ENCODE peak calls at places on chromosome 16, in four cellular contexts. H is K562, Z is HCT116, E is gastrocnemius medialis. K is an unnamed sample. For H3K9me3, the result is how much of the 10 kb centered on the place peaks cover.

GRCh38 chr16:11554054-11554453 is 32.7 kb downstream of the LITAF start:
- ATAC-seq in H (no peak), Z (no peak), E (no peak), K (no peak)

GRCh38 chr16:63890072-63890471 is 1231.8 kb downstream of the CDH11 start:
- ATAC-seq in H (no peak), Z (no peak), E (no peak), K (peak)

GRCh38 chr16:85757341-85757822 is 6.5 kb upstream of the C16orf74 start:
- ATAC-seq in H (no peak), Z (no peak), E (no peak), K (no peak)

GRCh38 chr16:75483222-75483621 is 12.0 kb downstream of the CHST6 start:
- ATAC-seq in H (peak), Z (peak), E (peak), K (no peak)

GRCh38 chr16:12613131-12613991 is 190.3 kb downstream of the CPPED1 start:
- ATAC-seq in H (peak), Z (peak), E (no peak), K (no peak)

GRCh38 chr16:27353853-27354252 is 40.1 kb downstream of the IL4R start:
- ATAC-seq in H (peak), Z (no peak), E (no peak), K (no peak)

GRCh38 chr16:80852261-80852872 is 48.0 kb upstream of the CDYL2 start:
- ATAC-seq in H (peak), Z (peak), E (no peak), K (no peak)

GRCh38 chr16:85998868-85999729 is 100.1 kb downstream of the IRF8 start:
- ATAC-seq in H (no peak), Z (no peak), E (no peak), K (no peak)

GRCh38 chr16:66959645-66960177 is 1.4 kb upstream of the CES3 start:
- ATAC-seq in H (no peak), Z (no peak), E (peak), K (peak)

GRCh38 chr16:81207076-81207475 is 31.4 kb upstream of the BCO1 start:
- ATAC-seq in H (no peak), Z (no peak), E (no peak), K (peak)

GRCh38 chr16:58026139-58026704 is 668 bp downstream of the MMP15 start:
- ATAC-seq in H (peak), Z (peak), E (peak), K (peak)

GRCh38 chr16:10923146-10923649 is 19.1 kb downstream of the DEXI start:
- ATAC-seq in H (no peak), Z (no peak), E (peak), K (no peak)

GRCh38 chr16:66512589-66513404 is 37.1 kb downstream of the TK2 start:
- ATAC-seq in H (no peak), Z (no peak), E (no peak), K (no peak)

GRCh38 chr16:47424846-47425245 is 36.0 kb downstream of the ITFG1 start:
- ATAC-seq in H (no peak), Z (no peak), E (no peak), K (no peak)

GRCh38 chr16:75109732-75110243 is 6.8 kb downstream of the LDHD start:
- ATAC-seq in H (no peak), Z (no peak), E (peak), K (no peak)

GRCh38 chr16:57755061-57755684 is 19.6 kb downstream of the KATNB1 start:
- ATAC-seq in H (no peak), Z (no peak), E (no peak), K (no peak)

GRCh38 chr16:11093578-11094074 is 149.3 kb downstream of the CLEC16A start:
- ATAC-seq in H (no peak), Z (peak), E (no peak), K (no peak)

GRCh38 chr16:64864232-64864803 is 257.5 kb downstream of the CDH11 start:
- ATAC-seq in H (no peak), Z (no peak), E (no peak), K (no peak)

GRCh38 chr16:74872302-74872701 is 97.7 kb upstream of the FA2H start:
- ATAC-seq in H (no peak), Z (no peak), E (no peak), K (no peak)

GRCh38 chr16:82192665-82193064 is 22.6 kb upstream of the MPHOSPH6 start:
- ATAC-seq in H (no peak), Z (no peak), E (no peak), K (no peak)

GRCh38 chr16:17160285-17160854 is 310.4 kb downstream of the XYLT1 start:
- ATAC-seq in H (no peak), Z (no peak), E (no peak), K (no peak)

GRCh38 chr16:90020838-90021382 is 1.7 kb upstream of the DBNDD1 start:
- ATAC-seq in H (no peak), Z (no peak), E (peak), K (no peak)

GRCh38 chr16:30068750-30069574 is 3.4 kb downstream of the ALDOA start:
- ATAC-seq in H (no peak), Z (no peak), E (no peak), K (no peak)

GRCh38 chr16:84699147-84699711 is 571 bp upstream of the USP10 start:
- ATAC-seq in H (peak), Z (peak), E (no peak), K (no peak)

GRCh38 chr16:65388592-65388991 is 266.7 kb upstream of the CDH11 start:
- ATAC-seq in H (no peak), Z (no peak), E (no peak), K (no peak)

GRCh38 chr16:11342021-11342855 is 3.0 kb upstream of the RMI2 start:
- ATAC-seq in H (no peak), Z (no peak), E (no peak), K (no peak)

GRCh38 chr16:82796047-82796446 is 169.3 kb downstream of the CDH13 start:
- ATAC-seq in H (no peak), Z (no peak), E (no peak), K (no peak)

GRCh38 chr16:8505327-8505991 is 84.9 kb downstream of the TMEM114 start:
- ATAC-seq in H (no peak), Z (no peak), E (no peak), K (no peak)

GRCh38 chr16:58678716-58679115 is 5.9 kb downstream of the SLC38A7 start:
- ATAC-seq in H (no peak), Z (peak), E (peak), K (no peak)

GRCh38 chr16:75130150-75130771 is 13.7 kb upstream of the LDHD start:
- ATAC-seq in H (peak), Z (peak), E (no peak), K (no peak)

GRCh38 chr16:48565752-48566151 is 44.2 kb downstream of the N4BP1 start:
- ATAC-seq in H (no peak), Z (no peak), E (no peak), K (no peak)

GRCh38 chr16:68754117-68754792 is 17.2 kb downstream of the CDH1 start:
- ATAC-seq in H (no peak), Z (no peak), E (no peak), K (no peak)

GRCh38 chr16:28531777-28532744 is 6.7 kb downstream of the NUPR1 start:
- ATAC-seq in H (peak), Z (peak), E (peak), K (peak)

GRCh38 chr16:82915139-82915824 is 288.5 kb downstream of the CDH13 start:
- ATAC-seq in H (no peak), Z (no peak), E (no peak), K (no peak)

GRCh38 chr16:76670125-76670857 is 393.1 kb downstream of the CNTNAP4 start:
- ATAC-seq in H (no peak), Z (no peak), E (no peak), K (no peak)

GRCh38 chr16:8675183-8676159 is 1.1 kb downstream of the ABAT start:
- ATAC-seq in H (no peak), Z (no peak), E (no peak), K (no peak)

GRCh38 chr16:22763655-22764054 is 50.3 kb upstream of the HS3ST2 start:
- ATAC-seq in H (no peak), Z (no peak), E (no peak), K (no peak)

GRCh38 chr16:80440691-80441090 is 100.1 kb upstream of the DYNLRB2 start:
- ATAC-seq in H (no peak), Z (no peak), E (no peak), K (no peak)

GRCh38 chr16:23194497-23195221 is 12.1 kb downstream of the SCNN1G start:
- ATAC-seq in H (no peak), Z (no peak), E (peak), K (no peak)

DNA sequence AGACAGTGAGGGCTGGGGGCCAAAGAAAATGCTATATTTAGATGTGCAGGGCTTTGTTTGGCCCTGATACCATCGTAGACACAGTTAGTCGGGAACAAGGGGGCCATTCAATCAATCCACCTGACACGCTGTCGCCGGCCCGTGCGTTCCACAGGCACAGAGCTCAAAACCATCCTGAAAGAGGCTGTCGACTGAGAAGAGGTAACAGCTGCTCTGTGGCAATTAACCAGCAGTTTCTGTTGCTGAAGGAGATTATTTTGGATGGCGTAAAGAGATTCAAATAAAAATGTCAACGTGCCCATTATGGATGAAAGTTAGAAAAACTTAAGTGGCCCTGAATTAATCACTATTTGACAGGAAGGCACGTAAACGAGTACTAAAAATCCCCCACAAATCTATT is 276.2 kb upstream of the IRX5 start:
- ATAC-seq in H (no peak), Z (no peak), E (no peak), K (no peak)
- H3K27ac ChIP-seq in H (no peak), Z (no peak), E (no peak), K (no peak)

GRCh38 chr16:4945560-4946502 is 8.9 kb upstream of the PPL start:
- ATAC-seq in H (no peak), Z (peak), E (peak), K (peak)
- H3K9me3 ChIP-seq in H (under half), Z (under half), E (under half), K (under half)

GRCh38 chr16:87829988-87830672 is 39.2 kb downstream of the SLC7A5 start:
- ATAC-seq in H (peak), Z (no peak), E (no peak), K (no peak)
- TF ChIP-seq POLR2A in H (no peak), Z (no peak), E (no peak), K (no peak)

GRCh38 chr16:102060-102855 is 24.2 kb downstream of the MPG start:
- ATAC-seq in H (no peak), Z (no peak), E (peak), K (peak)
- H3K27ac ChIP-seq in H (no peak), Z (no peak), E (peak), K (no peak)

GRCh38 chr16:50303041-50303604 is 36.8 kb downstream of the ADCY7 start:
- ATAC-seq in H (no peak), Z (no peak), E (no peak), K (no peak)

GRCh38 chr16:50306287-50306686 is 39.9 kb downstream of the ADCY7 start:
- ATAC-seq in H (no peak), Z (no peak), E (no peak), K (no peak)

GRCh38 chr16:50304467-50305440 is 38.4 kb downstream of the ADCY7 start:
- ATAC-seq in H (no peak), Z (no peak), E (no peak), K (no peak)

GRCh38 chr16:50303605-50304466 is 37.5 kb downstream of the ADCY7 start:
- ATAC-seq in H (no peak), Z (no peak), E (no peak), K (no peak)

DNA sequence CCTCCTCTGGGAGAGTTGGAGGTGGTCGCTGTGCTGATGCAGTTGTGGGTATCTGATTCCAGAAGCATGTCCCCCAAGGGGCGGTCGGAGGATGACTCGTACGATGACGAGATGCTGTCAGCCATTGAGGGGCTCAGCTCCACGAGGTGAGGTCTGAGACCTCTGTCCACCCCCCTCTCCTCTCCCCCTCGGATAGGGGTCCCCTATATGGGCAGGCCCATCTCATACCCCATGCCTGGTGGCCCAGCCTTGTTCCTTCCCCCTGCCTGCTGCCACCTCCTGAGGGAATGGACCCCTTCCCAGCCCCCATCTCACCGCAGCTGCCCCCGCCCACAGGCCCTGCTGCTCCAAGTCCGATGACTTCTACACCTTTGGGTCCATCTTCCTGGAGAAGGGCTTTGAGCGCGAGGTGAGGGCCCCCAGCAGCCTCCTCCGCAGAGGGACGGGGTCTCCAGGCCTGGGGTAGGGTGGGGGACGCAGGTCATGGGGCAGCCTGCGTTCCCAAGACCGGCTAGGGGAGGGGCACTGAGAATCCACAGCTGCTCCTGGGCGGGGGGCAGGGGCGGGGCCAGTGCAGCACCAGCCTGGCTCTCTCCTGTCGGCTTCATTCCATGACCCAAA is 39.2 kb downstream of the ADCY7 start:
- ATAC-seq in H (no peak), Z (no peak), E (no peak), K (no peak)
- H3K9me3 ChIP-seq in H (under half), Z (under half), E (under half), K (under half)

GRCh38 chr16:31190061-31190460 is 10.1 kb downstream of the FUS start:
- ATAC-seq in H (no peak), Z (no peak), E (no peak), K (no peak)
- TF ChIP-seq POLR2A in H (peak), Z (no peak), E (no peak), K (no peak)

GRCh38 chr16:24723663-24724062 is 5.8 kb upstream of the TNRC6A start:
- ATAC-seq in H (no peak), Z (peak), E (no peak), K (no peak)
- H3K27ac ChIP-seq in H (no peak), Z (no peak), E (no peak), K (no peak)

GRCh38 chr16:3182608-3183444 is 5.2 kb upstream of the OR1F1 start:
- ATAC-seq in H (peak), Z (peak), E (no peak), K (no peak)
- H3K9me3 ChIP-seq in H (under half), Z (under half), E (under half), K (under half)

GRCh38 chr16:56606688-56607618 is 1.4 kb upstream of the MT2A start:
- ATAC-seq in H (no peak), Z (peak), E (peak), K (peak)
- TF ChIP-seq POLR2A in H (no peak), Z (no peak), E (no peak), K (no peak)

GRCh38 chr16:15443753-15444152 is 9.4 kb downstream of the BMERB1 start:
- ATAC-seq in H (no peak), Z (no peak), E (no peak), K (no peak)
- H3K27ac ChIP-seq in H (no peak), Z (no peak), E (no peak), K (no peak)

K was measured in gastroesophageal sphincter.